ENCODE peak calls at places on chromosomes 13 and 19, in nine cellular contexts. N is GM12891; F is NCI-H446 treated with DMSO at 0.1 percent for 48 hours; R is astrocyte of the cerebellum; W is stimulated activated CD4-positive, alpha-beta T cell treated with anti-CD3 and anti-CD28 coated beads, TNF-alpha, amount 100 ng/mL, for 1 hour; V is IMR-90; Z is HFFc6; T is activated CD4-positive, alpha-beta T cell treated with anti-CD3 and anti-CD28 coated beads for 48 hours; D is substantia nigra. I is an unnamed sample.

GRCh38 chr13:113643593-113643992 is 14.4 kb downstream of the ATP4B start:
- DNase-seq in Z (no peak), R (peak), V (no peak), T (no peak), N (no peak), F (no peak), D (no peak), W (no peak), I (no peak)

GRCh38 chr13:30354481-30355404 is 47.4 kb upstream of the KATNAL1 start:
- DNase-seq in T (no peak), W (no peak), D (no peak), N (no peak), Z (no peak), F (no peak), V (no peak), R (no peak), I (no peak)

GRCh38 chr13:97284558-97284957 is 62.4 kb downstream of the MBNL2 start:
- DNase-seq in R (no peak), Z (no peak), T (no peak), D (no peak), F (no peak), V (peak), N (no peak), W (no peak), I (no peak)

GRCh38 chr13:26719356-26719945 is 41.1 kb downstream of the GPR12 start:
- DNase-seq in T (no peak), F (peak), Z (peak), W (no peak), N (no peak), V (peak), R (no peak), D (no peak), I (no peak)

GRCh38 chr13:40629678-40630384 is 36.6 kb downstream of the FOXO1 start:
- DNase-seq in N (no peak), V (no peak), R (no peak), Z (no peak), F (no peak), T (no peak), W (no peak), D (no peak), I (no peak)

GRCh38 chr13:110323172-110323851 is 16.2 kb downstream of the COL4A2 start:
- DNase-seq in V (peak), F (no peak), Z (peak), N (no peak), W (no peak), D (no peak), T (no peak), R (peak), I (peak)

GRCh38 chr19:17394891-17395415 is 957 bp upstream of the CCDC194 start:
- DNase-seq in T (peak), W (no peak), V (peak), D (peak), Z (no peak), R (no peak), N (no peak), F (peak), I (no peak)

GRCh38 chr19:45958763-45959516 is 14.7 kb downstream of the NOVA2 start:
- DNase-seq in T (no peak), N (no peak), R (no peak), D (no peak), Z (no peak), W (no peak), V (no peak), F (no peak), I (no peak)

GRCh38 chr19:48635263-48635965 is 1.8 kb downstream of the DBP start:
- DNase-seq in R (no peak), W (no peak), V (no peak), T (peak), N (peak), Z (no peak), D (peak), F (no peak), I (no peak)

GRCh38 chr19:4988770-4989251 is 19.9 kb downstream of the KDM4B start:
- DNase-seq in W (no peak), Z (peak), F (no peak), R (peak), N (no peak), V (peak), T (no peak), D (no peak), I (no peak)